ENCODE peak calls at places on chromosomes 5 and 9, in nine cellular contexts. X is uterus, P is fibroblast of lung, I is esophagus muscularis mucosa, G is cardiac muscle cell, S is HFF-Myc, H is HCT116, Z is heart left ventricle, K is neural progenitor cell. Q is an unnamed sample.

GRCh38 chr5:153699035-153699434 is 208.6 kb downstream of the GRIA1 start:
- DNase-seq in S (no peak), Z (no peak), G (no peak), K (no peak), P (no peak), X (no peak), I (no peak), H (no peak), Q (no peak)

GRCh38 chr5:87653242-87653641 is 240.5 kb upstream of the CCNH start:
- DNase-seq in H (no peak), X (no peak), S (no peak), G (no peak), I (no peak), Z (no peak), K (no peak), P (no peak), Q (no peak)

GRCh38 chr9:127877566-127877998 is at the start of gene AK1:
- DNase-seq in S (no peak), I (no peak), P (peak), H (no peak), X (peak), Z (peak), G (peak), K (peak), Q (peak)

GRCh38 chr5:68918306-68918705 is 175.5 kb upstream of the SLC30A5 start:
- DNase-seq in K (no peak), P (no peak), Z (no peak), X (no peak), H (no peak), I (no peak), S (no peak), G (no peak), Q (no peak)

GRCh38 chr9:131814714-131815113 is 74.8 kb upstream of the RAPGEF1 start:
- DNase-seq in S (no peak), H (no peak), Z (no peak), K (no peak), X (no peak), I (no peak), G (no peak), P (no peak), Q (no peak)

GRCh38 chr9:3946840-3947239 is 353.0 kb downstream of the GLIS3 start:
- DNase-seq in P (no peak), I (no peak), H (no peak), Z (no peak), X (no peak), S (no peak), K (no peak), G (no peak), Q (no peak)

GRCh38 chr5:79956173-79956670 is 34.8 kb downstream of the MTX3 start:
- DNase-seq in P (peak), X (no peak), H (peak), Z (no peak), S (peak), G (peak), I (no peak), K (no peak), Q (peak)

GRCh38 chr5:176860381-176860780 is 38.8 kb downstream of the HK3 start:
- DNase-seq in P (no peak), X (no peak), I (no peak), Z (no peak), S (no peak), H (no peak), G (no peak), K (no peak), Q (no peak)

GRCh38 chr5:362978-363765 is 41.7 kb downstream of the AHRR start:
- DNase-seq in G (no peak), K (no peak), P (no peak), H (no peak), I (no peak), Z (no peak), X (no peak), S (no peak), Q (no peak)

GRCh38 chr9:124214116-124214515 is 43.6 kb upstream of the NEK6 start:
- DNase-seq in I (no peak), Z (no peak), P (no peak), S (no peak), X (no peak), H (no peak), K (no peak), G (no peak), Q (no peak)

GRCh38 chr9:98924971-98925820 is 18.5 kb upstream of the COL15A1 start:
- DNase-seq in I (no peak), P (no peak), S (no peak), K (no peak), G (no peak), H (no peak), X (no peak), Z (no peak), Q (no peak)

GRCh38 chr5:151345808-151346478 is 1.4 kb downstream of the SLC36A2 start:
- DNase-seq in S (peak), I (peak), H (no peak), X (no peak), P (peak), Z (no peak), G (peak), K (no peak), Q (peak)

GRCh38 chr5:179409806-179410205 is 64.5 kb upstream of the ADAMTS2 start:
- DNase-seq in Z (no peak), P (no peak), X (no peak), I (peak), G (peak), H (no peak), K (no peak), S (no peak), Q (no peak)

GRCh38 chr5:5793560-5793959 is 371.1 kb downstream of the ICE1 start:
- DNase-seq in G (no peak), I (peak), P (no peak), K (no peak), X (no peak), S (no peak), H (no peak), Z (no peak), Q (no peak)

GRCh38 chr5:180313677-180314076 is 21.8 kb upstream of the MAPK9 start:
- DNase-seq in Z (peak), S (no peak), P (peak), X (no peak), I (no peak), G (no peak), K (no peak), H (no peak), Q (no peak)

DNA sequence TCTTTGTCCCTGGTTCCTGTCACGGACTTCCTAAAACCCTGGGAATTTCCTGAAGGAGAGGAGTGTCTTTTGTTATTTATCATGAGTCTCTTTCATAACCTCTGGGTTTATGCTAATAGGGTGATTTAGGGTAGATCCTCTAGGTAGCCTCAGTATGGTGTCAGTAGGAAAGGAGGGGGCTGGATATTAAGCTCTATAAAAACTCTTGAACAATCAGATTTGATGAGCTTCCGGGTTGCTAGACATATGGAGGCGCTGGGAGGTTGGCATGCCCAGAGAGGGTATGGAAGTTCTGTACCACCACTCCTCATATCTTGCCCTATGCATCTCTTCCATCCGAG is 15.5 kb upstream of the PTBP3 start:
- DNase-seq in S (no peak), P (no peak), I (no peak), G (no peak), Z (no peak), X (no peak), K (no peak), H (no peak), Q (no peak)
- H3K4me3 ChIP-seq in S (no peak), P (no peak), I (peak), G (no peak), Z (peak), X (peak), K (no peak), H (no peak), Q (no peak)

GRCh38 chr9:23826120-23826629 is at the start of gene ELAVL2:
- DNase-seq in H (no peak), I (no peak), G (peak), P (peak), S (peak), Z (peak), X (peak), K (peak), Q (no peak)

GRCh38 chr9:23829580-23830458 is 3.8 kb upstream of the ELAVL2 start:
- DNase-seq in P (peak), S (no peak), K (peak), X (no peak), I (no peak), H (no peak), Z (no peak), G (peak), Q (no peak)

GRCh38 chr9:23830949-23831730 is 5.1 kb upstream of the ELAVL2 start:
- DNase-seq in H (no peak), X (no peak), S (no peak), P (no peak), I (no peak), K (peak), G (no peak), Z (no peak), Q (no peak)

GRCh38 chr9:23825700-23826099 is 340 bp downstream of the ELAVL2 start:
- DNase-seq in S (no peak), P (peak), I (no peak), K (peak), G (peak), X (no peak), H (no peak), Z (no peak), Q (no peak)

DNA sequence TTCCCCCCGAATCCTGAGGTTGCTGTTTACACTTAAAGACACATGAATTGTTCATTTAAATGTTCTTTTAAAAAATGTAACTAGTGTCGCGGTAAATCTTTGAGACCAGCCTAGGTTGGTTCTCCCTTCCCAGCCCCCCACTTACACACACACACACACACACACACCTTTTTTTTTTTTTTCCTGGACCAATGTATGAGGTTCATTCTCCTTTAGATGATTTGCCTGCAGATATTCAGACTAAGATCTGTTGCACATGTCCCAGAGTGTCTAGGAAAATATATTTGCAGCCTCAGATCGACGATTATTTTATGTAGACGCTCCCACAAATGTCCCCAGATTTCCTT is 4.4 kb upstream of the ELAVL2 start:
- DNase-seq in I (no peak), K (no peak), G (no peak), Z (no peak), S (no peak), P (no peak), X (no peak), H (no peak), Q (no peak)
- H3K4me3 ChIP-seq in I (no peak), K (peak), G (no peak), Z (no peak), S (no peak), P (no peak), X (no peak), H (no peak), Q (no peak)

GRCh38 chr5:170503970-170504525 is at the start of gene KCNIP1:
- DNase-seq in S (no peak), X (no peak), G (no peak), K (peak), Z (no peak), H (no peak), I (no peak), P (no peak), Q (peak)
- H3K4me3 ChIP-seq in S (no peak), X (no peak), G (peak), K (peak), Z (peak), H (no peak), I (peak), P (no peak), Q (no peak)

DNA sequence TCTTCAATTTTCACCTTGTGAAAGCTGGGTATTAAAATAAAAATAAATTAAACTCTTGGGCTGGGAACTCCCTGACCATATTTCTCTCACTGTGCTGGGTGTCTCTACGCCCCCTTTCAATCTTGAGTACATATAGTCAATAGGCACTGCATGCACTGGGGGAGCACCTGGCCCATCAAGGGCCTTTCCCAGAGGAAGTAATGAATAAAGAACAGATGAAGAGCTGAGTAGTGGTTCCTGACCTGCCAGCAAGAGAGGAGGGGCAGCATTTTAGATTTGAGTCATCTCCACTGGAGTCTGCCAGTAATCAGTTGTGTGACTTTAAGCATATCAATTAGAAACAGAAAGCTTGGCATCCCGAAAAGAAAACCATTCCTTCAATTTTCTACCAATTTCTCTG is 6.2 kb downstream of the MAPKAP1 start:
- DNase-seq in H (no peak), Z (no peak), S (no peak), I (no peak), K (no peak), G (no peak), P (no peak), X (no peak), Q (no peak)
- H3K4me3 ChIP-seq in H (no peak), Z (no peak), S (no peak), I (no peak), K (no peak), G (no peak), P (no peak), X (no peak), Q (no peak)

GRCh38 chr5:131211669-131212068 is 40.9 kb downstream of the LYRM7 start:
- DNase-seq in Z (no peak), H (no peak), P (no peak), I (no peak), X (no peak), S (no peak), G (no peak), K (no peak), Q (no peak)
- H3K4me3 ChIP-seq in Z (no peak), H (no peak), P (no peak), I (no peak), X (no peak), S (no peak), G (no peak), K (no peak), Q (no peak)

GRCh38 chr5:138961221-138961620 is 86.1 kb upstream of the LRRTM2 start:
- DNase-seq in H (no peak), I (no peak), P (no peak), S (no peak), X (no peak), Z (no peak), K (no peak), G (no peak), Q (no peak)

GRCh38 chr5:138962619-138963370 is 87.7 kb upstream of the LRRTM2 start:
- DNase-seq in K (peak), Z (no peak), P (no peak), X (no peak), S (no peak), H (no peak), I (no peak), G (no peak), Q (no peak)

GRCh38 chr5:138956801-138957200 is 81.7 kb upstream of the LRRTM2 start:
- DNase-seq in X (no peak), P (no peak), I (no peak), H (no peak), G (no peak), Z (no peak), S (no peak), K (no peak), Q (no peak)

GRCh38 chr5:138961711-138962110 is 86.6 kb upstream of the LRRTM2 start:
- DNase-seq in P (no peak), H (no peak), K (no peak), S (no peak), Z (no peak), G (no peak), I (no peak), X (no peak), Q (no peak)

DNA sequence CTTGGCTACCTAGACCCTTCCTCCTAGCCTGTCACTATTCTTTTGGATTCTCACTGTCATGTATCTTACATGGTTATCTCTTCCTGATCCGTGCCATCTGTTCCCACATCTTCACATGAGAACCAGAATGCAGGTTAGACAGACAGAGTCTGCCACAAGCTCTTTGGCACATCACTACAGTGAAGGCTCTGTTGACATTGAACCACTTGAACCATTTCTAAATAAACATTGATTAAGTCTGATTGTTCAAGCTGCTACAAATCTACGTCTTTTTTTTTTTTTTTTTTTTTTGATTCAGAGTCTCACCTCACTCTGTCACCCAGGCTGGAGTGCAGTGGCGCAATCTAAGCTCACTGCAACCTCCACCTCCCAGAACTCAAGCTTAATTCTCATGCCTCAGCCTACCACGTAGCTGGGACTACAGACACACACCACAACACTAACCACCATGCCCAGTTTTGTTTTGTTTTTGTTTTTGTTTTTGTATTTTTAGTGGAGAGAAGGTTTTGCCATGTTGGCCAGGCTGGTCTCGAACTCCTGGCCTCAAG is 85.1 kb upstream of the LRRTM2 start:
- DNase-seq in G (no peak), X (no peak), I (no peak), H (no peak), P (no peak), Z (no peak), S (no peak), K (no peak), Q (no peak)
- H3K4me3 ChIP-seq in G (no peak), X (no peak), I (no peak), H (no peak), P (no peak), Z (no peak), S (no peak), K (no peak), Q (no peak)

Q was measured in MG63.